ENCODE peak calls at places on chromosome 1, in ten cellular contexts. L is breast epithelium, C is HEK293T, H is AG08396, W is Daoy, J is activated T-cell treated with anti-CD3 and anti-CD28 coated beads for 1 hour, D is pancreas, A is GM13977, Z is GF-D8, M is GM23248. V is an unnamed sample.
A peak's percentile ranks its signal among the peaks of the same experiment; 100 is the strongest.

GRCh38 chr1:203547771-203548421 is 53.9 kb downstream of the OPTC start:
- DNase-seq in L (no peak), C (no peak), H (no peak), W (no peak), J (no peak), D (no peak), A (no peak), Z (no peak), M (peak; percentile 34), V (no peak)

GRCh38 chr1:221741364-221741970 is 422 bp downstream of the DUSP10 start:
- DNase-seq in L (no peak), C (peak; percentile 30), H (peak; percentile 33), W (peak; percentile 36), J (no peak), D (peak; percentile 29), A (peak; percentile 22), Z (no peak), M (peak; percentile 69), V (no peak)

GRCh38 chr1:1567152-1567830 is 7.4 kb downstream of the SSU72 start:
- DNase-seq in L (no peak), C (no peak), H (no peak), W (no peak), J (no peak), D (no peak), A (no peak), Z (no peak), M (no peak), V (no peak)

GRCh38 chr1:14067686-14068085 is 367.7 kb downstream of the PRDM2 start:
- DNase-seq in L (no peak), C (no peak), H (no peak), W (no peak), J (no peak), D (no peak), A (no peak), Z (no peak), M (no peak), V (no peak)

GRCh38 chr1:218481116-218481775 is 136.1 kb downstream of the TGFB2 start:
- DNase-seq in L (no peak), C (no peak), H (no peak), W (peak; percentile 54), J (no peak), D (no peak), A (no peak), Z (no peak), M (peak; percentile 65), V (no peak)

GRCh38 chr1:24175033-24175755 is 11.9 kb downstream of the IFNLR1 start:
- DNase-seq in L (no peak), C (no peak), H (no peak), W (no peak), J (no peak), D (no peak), A (no peak), Z (no peak), M (no peak), V (no peak)

GRCh38 chr1:224329842-224330753 is at the start of gene NVL:
- DNase-seq in L (peak; percentile 81), C (peak; percentile 93), H (peak; percentile 89), W (peak; percentile 92), J (peak; percentile 69), D (peak; percentile 84), A (peak; percentile 79), Z (peak; percentile 74), M (peak; percentile 96), V (peak; percentile 85)

GRCh38 chr1:61081637-61082335 is 575 bp upstream of the NFIA start:
- DNase-seq in L (peak; percentile 54), C (peak; percentile 73), H (no peak), W (peak; percentile 52), J (peak; percentile 28), D (peak; percentile 53), A (no peak), Z (no peak), M (peak; percentile 57), V (peak; percentile 68)

GRCh38 chr1:55547441-55547840 is 332.3 kb upstream of the USP24 start:
- DNase-seq in L (no peak), C (no peak), H (no peak), W (no peak), J (no peak), D (no peak), A (no peak), Z (no peak), M (no peak), V (no peak)

GRCh38 chr1:201250326-201251011 is 32.8 kb upstream of the PKP1 start:
- DNase-seq in L (no peak), C (no peak), H (no peak), W (peak; percentile 1), J (no peak), D (no peak), A (no peak), Z (no peak), M (no peak), V (no peak)

GRCh38 chr1:192608671-192609070 is 27.3 kb upstream of the RGS13 start:
- DNase-seq in L (no peak), C (no peak), H (no peak), W (no peak), J (no peak), D (no peak), A (no peak), Z (no peak), M (no peak), V (no peak)

GRCh38 chr1:51512120-51512519 is 6.9 kb downstream of the EPS15 start:
- DNase-seq in L (no peak), C (no peak), H (no peak), W (no peak), J (no peak), D (no peak), A (no peak), Z (no peak), M (no peak), V (no peak)

GRCh38 chr1:164726235-164726634 is 167.3 kb downstream of the PBX1 start:
- DNase-seq in L (no peak), C (no peak), H (peak; percentile 63), W (no peak), J (no peak), D (no peak), A (no peak), Z (no peak), M (peak; percentile 94), V (no peak)

GRCh38 chr1:234691567-234691966 is 81.6 kb upstream of the IRF2BP2 start:
- DNase-seq in L (no peak), C (no peak), H (no peak), W (no peak), J (no peak), D (no peak), A (no peak), Z (no peak), M (no peak), V (no peak)

GRCh38 chr1:234107416-234108021 is 203.0 kb downstream of the SLC35F3 start:
- DNase-seq in L (no peak), C (no peak), H (no peak), W (no peak), J (no peak), D (no peak), A (no peak), Z (no peak), M (no peak), V (no peak)

GRCh38 chr1:22654692-22655091 is 1.7 kb downstream of the C1QB start:
- DNase-seq in L (no peak), C (no peak), H (no peak), W (no peak), J (no peak), D (no peak), A (no peak), Z (no peak), M (peak; percentile 17), V (no peak)

GRCh38 chr1:12338793-12339192 is 109.0 kb downstream of the VPS13D start:
- DNase-seq in L (no peak), C (no peak), H (no peak), W (no peak), J (no peak), D (no peak), A (no peak), Z (no peak), M (no peak), V (no peak)

GRCh38 chr1:116201921-116202320 is 90.7 kb downstream of the MAB21L3 start:
- DNase-seq in L (no peak), C (no peak), H (no peak), W (no peak), J (no peak), D (no peak), A (no peak), Z (no peak), M (peak; percentile 6), V (no peak)

GRCh38 chr1:94622757-94623156 is 81.2 kb upstream of the F3 start:
- DNase-seq in L (no peak), C (no peak), H (peak; percentile 30), W (peak; percentile 86), J (no peak), D (no peak), A (no peak), Z (no peak), M (peak; percentile 53), V (no peak)

GRCh38 chr1:58611986-58612385 is 34.9 kb upstream of the TACSTD2 start:
- DNase-seq in L (no peak), C (no peak), H (no peak), W (no peak), J (no peak), D (no peak), A (no peak), Z (no peak), M (no peak), V (no peak)

GRCh38 chr1:225881081-225882007 is 836 bp downstream of the TMEM63A start:
- DNase-seq in L (peak; percentile 74), C (no peak), H (peak; percentile 67), W (peak; percentile 75), J (peak; percentile 49), D (peak; percentile 72), A (peak; percentile 64), Z (no peak), M (peak; percentile 65), V (peak; percentile 36)

GRCh38 chr1:1157914-1158710 is 15.6 kb upstream of the TTLL10 start:
- DNase-seq in L (no peak), C (no peak), H (peak; percentile 78), W (peak; percentile 60), J (no peak), D (peak; percentile 77), A (peak; percentile 88), Z (no peak), M (peak; percentile 63), V (no peak)

GRCh38 chr1:97832490-97832889 is 88.3 kb downstream of the DPYD start:
- DNase-seq in L (no peak), C (no peak), H (no peak), W (no peak), J (no peak), D (no peak), A (no peak), Z (no peak), M (no peak), V (no peak)

GRCh38 chr1:230867903-230868735 is at the start of gene C1orf198:
- DNase-seq in L (peak; percentile 83), C (peak; percentile 96), H (peak; percentile 90), W (peak; percentile 76), J (peak; percentile 70), D (peak; percentile 86), A (peak; percentile 92), Z (no peak), M (peak; percentile 83), V (peak; percentile 70)

GRCh38 chr1:98211271-98211840 is 290.5 kb upstream of the DPYD start:
- DNase-seq in L (no peak), C (no peak), H (no peak), W (no peak), J (no peak), D (no peak), A (no peak), Z (no peak), M (no peak), V (no peak)

GRCh38 chr1:15691434-15692032 is 7.4 kb downstream of the PLEKHM2 start:
- DNase-seq in L (no peak), C (no peak), H (peak; percentile 47), W (no peak), J (no peak), D (no peak), A (no peak), Z (no peak), M (peak; percentile 50), V (no peak)

GRCh38 chr1:182601416-182601786 is 2.8 kb downstream of the RGS16 start:
- DNase-seq in L (peak; percentile 58), C (peak; percentile 78), H (peak; percentile 73), W (peak; percentile 80), J (peak; percentile 55), D (peak; percentile 75), A (peak; percentile 81), Z (peak; percentile 29), M (peak; percentile 89), V (peak; percentile 80)

V was measured in stimulated activated CD4-positive, alpha-beta T cell treated with anti-CD3 and anti-CD28 coated beads, Interleukin-4, amount 100 ng/mL, for 24 hours.